ENCODE peak calls at places on chromosome 16, in four cellular contexts. R, B, L and W are unnamed samples.

GRCh38 chr16:4049031-4049430 is 67.2 kb downstream of the ADCY9 start:
- DNase-seq in R (no peak), B (no peak), L (no peak), W (no peak)

GRCh38 chr16:78421244-78421661 is 321.8 kb downstream of the WWOX start:
- DNase-seq in R (no peak), B (no peak), L (no peak), W (peak)

GRCh38 chr16:81927561-81928185 is 83.6 kb downstream of the SDR42E1 start:
- DNase-seq in R (no peak), B (no peak), L (peak), W (no peak)

GRCh38 chr16:89248196-89249005 is 30.9 kb downstream of the ZNF778 start:
- DNase-seq in R (no peak), B (no peak), L (peak), W (no peak)

GRCh38 chr16:48146131-48146530 is 9.7 kb downstream of the ABCC12 start:
- DNase-seq in R (no peak), B (no peak), L (no peak), W (no peak)

GRCh38 chr16:85865-86264 is 7.8 kb downstream of the MPG start:
- DNase-seq in R (no peak), B (no peak), L (no peak), W (no peak)

GRCh38 chr16:47660540-47660939 is 199.4 kb downstream of the PHKB start:
- DNase-seq in R (no peak), B (no peak), L (no peak), W (peak)

GRCh38 chr16:11913425-11914079 is 2.2 kb downstream of the GSPT1 start:
- DNase-seq in R (peak), B (no peak), L (no peak), W (peak)

GRCh38 chr16:89173629-89173921 is 2.0 kb downstream of the CDH15 start:
- DNase-seq in R (no peak), B (no peak), L (peak), W (no peak)

GRCh38 chr16:83160609-83161008 is 533.8 kb downstream of the CDH13 start:
- DNase-seq in R (no peak), B (no peak), L (no peak), W (no peak)

GRCh38 chr16:85460983-85461813 is 151.9 kb upstream of the GSE1 start:
- DNase-seq in R (peak), B (no peak), L (no peak), W (peak)

GRCh38 chr16:77290451-77291110 is 91.4 kb downstream of the SYCE1L start:
- DNase-seq in R (peak), B (no peak), L (no peak), W (no peak)

GRCh38 chr16:11142951-11143740 is 112.9 kb downstream of the SOCS1 start:
- DNase-seq in R (no peak), B (no peak), L (no peak), W (peak)

GRCh38 chr16:22088642-22089041 is 3.7 kb upstream of the VWA3A start:
- DNase-seq in R (no peak), B (no peak), L (no peak), W (no peak)

GRCh38 chr16:89004209-89004831 is 27.3 kb upstream of the CBFA2T3 start:
- DNase-seq in R (no peak), B (no peak), L (peak), W (no peak)

GRCh38 chr16:20923876-20924275 is 23.3 kb downstream of the LYRM1 start:
- DNase-seq in R (no peak), B (no peak), L (no peak), W (no peak)

GRCh38 chr16:67872631-67873434 is at the start of gene EDC4:
- DNase-seq in R (peak), B (peak), L (peak), W (peak)

GRCh38 chr16:89430436-89431157 is 59.8 kb downstream of the ANKRD11 start:
- DNase-seq in R (no peak), B (no peak), L (no peak), W (no peak)

GRCh38 chr16:27367463-27368357 is 34.3 kb upstream of the IL21R start:
- DNase-seq in R (peak), B (peak), L (peak), W (peak)

GRCh38 chr16:4077083-4077714 is 39.0 kb downstream of the ADCY9 start:
- DNase-seq in R (no peak), B (no peak), L (no peak), W (no peak)

GRCh38 chr16:4378202-4378666 is 6.6 kb downstream of the VASN start:
- DNase-seq in R (no peak), B (no peak), L (no peak), W (no peak)

GRCh38 chr16:24580665-24581064 is 41.3 kb downstream of the RBBP6 start:
- DNase-seq in R (peak), B (no peak), L (no peak), W (no peak)

GRCh38 chr16:1933097-1933661 is 9.8 kb downstream of the MSRB1 start:
- DNase-seq in R (no peak), B (no peak), L (no peak), W (no peak)

GRCh38 chr16:2973081-2973480 is 3.9 kb downstream of the PAQR4 start:
- DNase-seq in R (no peak), B (no peak), L (no peak), W (no peak)

GRCh38 chr16:3020604-3021448 is 658 bp downstream of the TNFRSF12A start:
- DNase-seq in R (peak), B (peak), L (peak), W (peak)

GRCh38 chr16:55671974-55672280 is 16.1 kb downstream of the SLC6A2 start:
- DNase-seq in R (no peak), B (no peak), L (no peak), W (no peak)

GRCh38 chr16:8044796-8045195 is 545.5 kb downstream of the TMEM114 start:
- DNase-seq in R (no peak), B (no peak), L (no peak), W (no peak)

GRCh38 chr16:85171809-85172464 is 59.7 kb upstream of the CIBAR2 start:
- DNase-seq in R (no peak), B (no peak), L (no peak), W (no peak)

GRCh38 chr16:3401719-3402397 is 843 bp downstream of the ZNF174 start:
- DNase-seq in R (peak), B (peak), L (peak), W (peak)

GRCh38 chr16:29912087-29912486 is 11.8 kb downstream of the ASPHD1 start:
- DNase-seq in R (no peak), B (no peak), L (no peak), W (no peak)

GRCh38 chr16:54282202-54282922 is 4.2 kb downstream of the IRX3 start:
- DNase-seq in R (no peak), B (peak), L (peak), W (peak)

DNA sequence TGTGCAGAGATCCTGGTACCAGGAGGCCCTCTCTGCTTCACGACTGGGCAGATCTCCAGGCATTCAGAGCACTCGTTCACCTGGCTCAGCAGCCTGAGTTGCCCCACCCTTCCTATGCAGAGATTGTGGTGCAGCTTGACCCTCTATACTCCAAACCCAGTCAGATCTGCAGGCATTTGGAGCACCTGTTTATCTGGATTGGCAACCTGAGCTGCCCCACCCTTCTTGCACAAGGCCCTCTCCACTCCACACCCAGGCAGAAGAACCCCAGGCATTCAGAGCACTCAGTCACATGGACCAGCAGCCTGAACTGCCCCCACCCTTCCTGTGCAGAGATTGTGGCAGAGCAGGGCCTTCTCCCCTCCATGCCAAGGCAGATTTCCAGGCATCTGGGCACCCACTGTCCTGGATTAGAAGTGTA is 88.4 kb upstream of the CDH5 start:
- DNase-seq in R (no peak), B (peak), L (no peak), W (no peak)
- H2BK120ac ChIP-seq in R (no peak), B (no peak), L (no peak), W (no peak)

GRCh38 chr16:5615868-5616642 is 518.5 kb upstream of the EEF2KMT start:
- DNase-seq in R (no peak), B (peak), L (peak), W (peak)
- H3K56ac ChIP-seq in R (no peak), B (no peak), L (no peak), W (peak)

GRCh38 chr16:57999971-58000705 is at the start of gene ZNF319:
- DNase-seq in R (no peak), B (no peak), L (peak), W (peak)

GRCh38 chr16:58001781-58002410 is 689 bp downstream of the USB1 start:
- DNase-seq in R (no peak), B (no peak), L (no peak), W (no peak)

GRCh38 chr16:58002411-58002790 is 1.2 kb downstream of the USB1 start:
- DNase-seq in R (no peak), B (no peak), L (no peak), W (no peak)

GRCh38 chr16:57999366-57999970 is 1.0 kb downstream of the ZNF319 start:
- DNase-seq in R (peak), B (no peak), L (no peak), W (peak)

GRCh38 chr16:58000706-58001676 is at the start of gene USB1:
- DNase-seq in R (peak), B (peak), L (peak), W (peak)
- H2BK120ac ChIP-seq in R (peak), B (no peak), L (no peak), W (peak)

DNA sequence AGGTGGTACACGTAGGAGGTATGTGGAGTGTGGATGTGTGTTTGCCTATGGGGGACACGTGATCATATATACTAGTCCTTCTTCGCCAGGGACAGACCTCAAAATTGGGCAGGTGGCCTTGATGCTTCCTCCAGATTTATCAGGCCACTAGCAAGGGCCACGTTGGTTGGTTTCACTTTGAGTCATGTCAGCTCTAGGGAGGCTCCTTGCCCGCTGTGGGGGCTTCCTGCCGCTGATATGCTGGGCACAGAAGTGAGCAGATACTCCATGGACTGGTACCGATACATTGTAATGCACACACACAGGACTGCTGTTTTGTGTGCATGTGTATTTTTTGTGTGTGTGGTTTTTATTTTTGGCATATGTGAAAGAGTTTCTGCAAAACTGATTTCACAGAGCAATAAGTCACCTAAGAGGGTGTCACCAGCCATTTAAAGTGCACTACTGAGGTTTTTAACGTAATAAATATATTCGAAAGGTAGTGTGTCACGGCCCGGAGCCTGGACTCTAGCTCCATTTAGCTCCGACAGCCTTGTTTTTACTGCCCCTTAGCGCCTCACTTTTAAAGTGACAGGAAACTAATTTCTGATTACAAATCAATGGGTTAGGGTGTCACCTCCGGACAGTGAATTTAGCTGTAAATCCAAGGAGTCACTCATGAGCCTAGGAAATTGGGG is 605.5 kb upstream of the SALL1 start:
- DNase-seq in R (no peak), B (no peak), L (no peak), W (no peak)
- H3K56ac ChIP-seq in R (no peak), B (no peak), L (no peak), W (peak)

GRCh38 chr16:75265911-75266701 is 14.7 kb upstream of the BCAR1 start:
- DNase-seq in R (peak), B (peak), L (peak), W (peak)

GRCh38 chr16:75263963-75264445 is 12.6 kb upstream of the BCAR1 start:
- DNase-seq in R (no peak), B (no peak), L (no peak), W (no peak)

GRCh38 chr16:75264999-75265910 is 13.8 kb upstream of the BCAR1 start:
- DNase-seq in R (no peak), B (no peak), L (peak), W (no peak)

GRCh38 chr16:75263291-75263962 is 12.0 kb upstream of the BCAR1 start:
- DNase-seq in R (no peak), B (peak), L (no peak), W (no peak)

GRCh38 chr16:75264531-75264998 is 13.1 kb upstream of the BCAR1 start:
- DNase-seq in R (peak), B (no peak), L (no peak), W (no peak)
- H2BK120ac ChIP-seq in R (peak), B (no peak), L (no peak), W (no peak)

GRCh38 chr16:75087040-75087979 is 29.3 kb downstream of the LDHD start:
- DNase-seq in R (peak), B (no peak), L (no peak), W (no peak)
- H3K56ac ChIP-seq in R (peak), B (no peak), L (no peak), W (peak)

GRCh38 chr16:86462334-86463084 is 47.8 kb upstream of the FOXF1 start:
- DNase-seq in R (peak), B (no peak), L (no peak), W (no peak)
- H2BK120ac ChIP-seq in R (peak), B (no peak), L (no peak), W (no peak)